ENCODE peak calls at places on chromosomes 13 and 19, in eight cellular contexts. W, K, V, I, D, Y, U and T are unnamed samples.

GRCh38 chr19:44050740-44051653 is 839 bp upstream of the ZNF223 start:
- DNase-seq in W (peak), K (no peak), V (no peak), I (no peak), D (peak), Y (peak), U (no peak), T (no peak)

GRCh38 chr13:26017932-26018690 is 33.7 kb downstream of the SHISA2 start:
- DNase-seq in W (no peak), K (no peak), V (no peak), I (no peak), D (peak), Y (no peak), U (no peak), T (no peak)

GRCh38 chr13:23867027-23867491 is 22.1 kb downstream of the MIPEP start:
- DNase-seq in W (no peak), K (no peak), V (no peak), I (no peak), D (peak), Y (no peak), U (no peak), T (no peak)

GRCh38 chr19:38729653-38730469 is 14.4 kb downstream of the CAPN12 start:
- DNase-seq in W (no peak), K (peak), V (no peak), I (peak), D (peak), Y (peak), U (peak), T (peak)

GRCh38 chr13:98905199-98905598 is 72.7 kb downstream of the DOCK9 start:
- DNase-seq in W (no peak), K (no peak), V (no peak), I (no peak), D (no peak), Y (no peak), U (no peak), T (no peak)

GRCh38 chr19:13764101-13764807 is at the start of gene MRI1:
- DNase-seq in W (peak), K (peak), V (no peak), I (peak), D (peak), Y (peak), U (peak), T (peak)

GRCh38 chr19:4870025-4870700 is 2.7 kb upstream of the PLIN3 start:
- DNase-seq in W (peak), K (peak), V (no peak), I (peak), D (peak), Y (peak), U (peak), T (no peak)

GRCh38 chr19:3096267-3096901 is 2.2 kb downstream of the GNA11 start:
- DNase-seq in W (no peak), K (no peak), V (no peak), I (no peak), D (no peak), Y (no peak), U (no peak), T (no peak)

GRCh38 chr13:114019367-114019766 is 45.5 kb upstream of the C13orf46 start:
- DNase-seq in W (no peak), K (no peak), V (no peak), I (peak), D (peak), Y (peak), U (peak), T (peak)

GRCh38 chr13:44578064-44578394 is 1.9 kb upstream of the TSC22D1 start:
- DNase-seq in W (no peak), K (no peak), V (no peak), I (no peak), D (no peak), Y (peak), U (no peak), T (no peak)

GRCh38 chr19:22427587-22428298 is 5.6 kb upstream of the ZNF98 start:
- DNase-seq in W (no peak), K (no peak), V (no peak), I (no peak), D (no peak), Y (no peak), U (no peak), T (no peak)

GRCh38 chr13:32446778-32447465 is 19.0 kb upstream of the N4BP2L1 start:
- DNase-seq in W (no peak), K (no peak), V (no peak), I (no peak), D (peak), Y (no peak), U (no peak), T (no peak)

GRCh38 chr19:15110418-15110815 is 3.2 kb downstream of the SYDE1 start:
- DNase-seq in W (no peak), K (no peak), V (no peak), I (no peak), D (no peak), Y (no peak), U (no peak), T (no peak)

GRCh38 chr19:55554749-55555152 is 9.4 kb upstream of the SBK3 start:
- DNase-seq in W (no peak), K (no peak), V (no peak), I (no peak), D (peak), Y (no peak), U (no peak), T (no peak)

DNA sequence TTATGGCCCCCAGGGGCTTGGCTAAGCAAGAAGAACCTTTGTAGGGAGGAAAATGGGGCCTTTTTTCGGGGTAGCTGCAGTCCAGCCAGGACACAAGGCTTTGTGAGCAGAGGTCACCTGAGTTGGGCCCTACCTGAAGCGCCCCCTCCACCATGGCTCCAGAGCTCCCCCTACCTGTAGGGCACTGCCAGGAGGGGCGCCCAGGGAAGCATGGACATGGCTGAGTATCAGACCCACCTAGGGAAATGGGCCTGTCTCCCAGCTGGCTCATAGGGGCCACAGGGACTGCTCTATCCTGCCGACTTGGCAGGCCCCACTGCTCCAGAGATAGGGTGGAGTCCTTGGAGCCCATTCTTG is 9.0 kb upstream of the CEBPA start:
- DNase-seq in W (no peak), K (no peak), V (no peak), I (no peak), D (no peak), Y (no peak), U (no peak), T (no peak)
- TF ChIP-seq CTCF in W (no peak), K (no peak), V (no peak), I (peak), D (peak), Y (peak), U (peak), T (no peak)

GRCh38 chr13:73548444-73548843 is 489.6 kb downstream of the KLF5 start:
- DNase-seq in W (no peak), K (no peak), V (no peak), I (no peak), D (no peak), Y (no peak), U (no peak), T (no peak)
- TF ChIP-seq CTCF in W (no peak), K (no peak), V (no peak), I (no peak), D (no peak), Y (no peak), U (no peak), T (no peak)

GRCh38 chr13:100349594-100349993 is 239.0 kb downstream of the GGACT start:
- DNase-seq in W (no peak), K (no peak), V (no peak), I (no peak), D (no peak), Y (no peak), U (no peak), T (no peak)
- TF ChIP-seq CTCF in W (no peak), K (no peak), V (no peak), I (no peak), D (no peak), Y (no peak), U (no peak), T (no peak)

GRCh38 chr13:66543780-66544179 is 686.4 kb downstream of the PCDH9 start:
- DNase-seq in W (no peak), K (no peak), V (no peak), I (no peak), D (no peak), Y (peak), U (no peak), T (no peak)
- TF ChIP-seq CTCF in W (no peak), K (no peak), V (no peak), I (peak), D (peak), Y (peak), U (no peak), T (no peak)

GRCh38 chr19:58170860-58171259 is 12.0 kb upstream of the ZNF274 start:
- DNase-seq in W (no peak), K (no peak), V (no peak), I (no peak), D (no peak), Y (no peak), U (no peak), T (no peak)

GRCh38 chr19:58166268-58166667 is 15.7 kb upstream of the ZNF329 start:
- DNase-seq in W (no peak), K (no peak), V (no peak), I (no peak), D (no peak), Y (no peak), U (no peak), T (no peak)

DNA sequence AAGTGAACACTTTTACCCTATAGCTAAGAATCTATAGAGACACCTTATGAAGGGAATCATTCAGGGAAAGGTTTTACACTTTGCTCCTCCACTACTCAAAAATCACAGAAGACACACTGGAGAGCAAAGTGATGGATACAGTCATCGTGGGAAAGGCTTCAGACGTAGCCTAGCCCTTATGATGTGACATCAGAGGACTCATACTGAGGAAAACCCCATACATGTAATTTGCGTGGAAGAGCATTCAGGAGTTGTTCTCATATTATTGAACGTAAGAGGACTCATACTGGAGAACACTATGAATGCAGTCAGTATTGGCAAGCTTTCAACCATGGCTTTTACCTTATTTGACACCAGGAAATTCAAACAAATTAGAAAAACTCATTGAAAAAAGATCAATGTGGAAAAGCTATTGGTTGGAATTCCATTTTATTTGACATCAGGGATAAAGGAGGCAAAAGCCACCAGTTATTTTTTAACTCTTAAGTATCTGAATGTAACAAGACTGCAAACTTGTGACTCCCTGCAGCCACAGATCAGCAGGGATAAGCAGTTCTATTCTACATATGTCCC is 16.1 kb upstream of the ZNF274 start:
- DNase-seq in W (no peak), K (no peak), V (no peak), I (no peak), D (no peak), Y (no peak), U (no peak), T (no peak)
- TF ChIP-seq CTCF in W (no peak), K (no peak), V (no peak), I (no peak), D (no peak), Y (no peak), U (no peak), T (no peak)

DNA sequence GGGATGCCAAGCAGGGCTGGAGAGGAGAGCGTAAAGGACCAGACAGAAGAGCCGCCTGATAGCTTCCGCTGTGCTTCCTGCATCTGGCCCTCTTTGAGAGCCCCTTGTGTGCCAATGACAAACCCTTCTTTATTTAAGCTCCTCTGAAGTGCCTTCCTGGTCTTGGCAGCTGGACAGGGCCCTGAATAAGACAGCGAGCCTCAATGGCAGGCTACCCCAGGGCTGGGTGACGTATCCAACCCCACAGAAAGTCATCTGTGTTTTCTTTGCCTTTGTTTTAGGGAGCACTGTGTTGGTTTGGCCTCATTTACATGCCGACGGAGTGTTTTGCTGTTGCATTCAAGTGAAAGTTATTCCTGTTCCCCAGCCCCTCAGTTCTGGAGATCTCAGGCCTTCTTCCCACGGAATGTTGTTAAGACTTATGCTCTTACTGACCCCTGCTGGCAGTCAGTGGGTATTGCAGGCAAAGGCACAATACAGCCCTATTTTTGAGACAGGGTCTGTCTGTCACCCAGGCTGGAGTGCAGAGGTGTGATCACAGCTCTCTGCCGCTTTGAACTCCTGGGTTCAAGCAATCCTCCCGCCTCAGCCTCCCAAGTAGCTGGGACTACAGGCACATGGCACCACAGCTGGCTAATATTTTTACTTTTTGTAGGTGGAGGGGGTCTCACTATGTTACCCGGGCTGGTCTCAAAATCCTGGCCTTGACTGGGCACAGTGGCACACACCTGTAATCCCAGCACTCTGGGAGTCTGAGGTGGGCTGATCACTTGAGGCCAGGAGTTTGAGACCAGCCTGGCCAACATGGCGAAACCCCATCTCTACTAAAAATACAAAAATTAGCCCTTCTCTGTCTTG is 16.8 kb downstream of the CCL25 start:
- DNase-seq in W (no peak), K (no peak), V (no peak), I (no peak), D (peak), Y (peak), U (no peak), T (no peak)
- TF ChIP-seq CTCF in W (peak), K (no peak), V (peak), I (peak), D (peak), Y (peak), U (peak), T (peak)

GRCh38 chr13:66689628-66690027 is 540.5 kb downstream of the PCDH9 start:
- DNase-seq in W (no peak), K (no peak), V (no peak), I (peak), D (peak), Y (peak), U (no peak), T (no peak)

GRCh38 chr13:66691149-66691548 is 539.0 kb downstream of the PCDH9 start:
- DNase-seq in W (no peak), K (no peak), V (no peak), I (no peak), D (no peak), Y (no peak), U (no peak), T (no peak)

GRCh38 chr13:66693656-66694055 is 536.5 kb downstream of the PCDH9 start:
- DNase-seq in W (no peak), K (no peak), V (no peak), I (no peak), D (no peak), Y (no peak), U (no peak), T (no peak)

DNA sequence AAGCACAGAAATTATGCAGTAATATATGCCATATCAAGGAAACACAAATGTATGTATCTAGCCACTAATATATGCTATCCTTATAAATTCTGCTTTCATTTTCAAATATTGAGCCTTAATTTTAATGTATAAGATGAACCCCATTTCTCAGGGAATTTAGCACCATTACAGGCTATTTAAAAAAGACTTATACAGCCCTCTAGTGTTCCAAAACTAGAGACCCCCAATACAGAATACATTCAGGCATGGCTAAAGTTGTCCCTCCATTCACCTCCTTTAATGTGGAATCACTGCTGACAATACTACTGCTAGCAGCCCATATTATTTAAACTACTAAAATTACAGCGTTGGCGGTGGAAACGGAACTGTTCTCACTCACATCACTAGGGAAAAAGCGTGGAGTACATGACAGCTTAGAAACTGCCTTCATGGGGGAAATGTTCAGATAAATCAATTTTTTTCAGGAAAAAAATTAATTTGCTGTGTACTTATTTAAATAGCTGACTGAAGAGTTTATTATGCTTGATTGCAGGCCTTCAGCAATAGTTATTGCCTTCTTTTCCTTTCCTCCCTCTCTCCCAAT is 541.0 kb downstream of the PCDH9 start:
- DNase-seq in W (no peak), K (no peak), V (no peak), I (no peak), D (no peak), Y (peak), U (no peak), T (no peak)
- TF ChIP-seq CTCF in W (no peak), K (no peak), V (peak), I (peak), D (no peak), Y (peak), U (peak), T (no peak)

GRCh38 chr13:94966380-94966779 is 254.0 kb upstream of the SOX21 start:
- DNase-seq in W (no peak), K (no peak), V (no peak), I (no peak), D (peak), Y (no peak), U (no peak), T (no peak)

GRCh38 chr13:94972262-94972661 is 259.9 kb upstream of the SOX21 start:
- DNase-seq in W (no peak), K (no peak), V (no peak), I (no peak), D (no peak), Y (no peak), U (no peak), T (no peak)

GRCh38 chr13:94967183-94968039 is 255.1 kb upstream of the SOX21 start:
- DNase-seq in W (no peak), K (peak), V (no peak), I (peak), D (peak), Y (peak), U (peak), T (peak)

GRCh38 chr13:94968757-94969086 is 256.4 kb upstream of the SOX21 start:
- DNase-seq in W (no peak), K (no peak), V (no peak), I (no peak), D (no peak), Y (no peak), U (no peak), T (no peak)

DNA sequence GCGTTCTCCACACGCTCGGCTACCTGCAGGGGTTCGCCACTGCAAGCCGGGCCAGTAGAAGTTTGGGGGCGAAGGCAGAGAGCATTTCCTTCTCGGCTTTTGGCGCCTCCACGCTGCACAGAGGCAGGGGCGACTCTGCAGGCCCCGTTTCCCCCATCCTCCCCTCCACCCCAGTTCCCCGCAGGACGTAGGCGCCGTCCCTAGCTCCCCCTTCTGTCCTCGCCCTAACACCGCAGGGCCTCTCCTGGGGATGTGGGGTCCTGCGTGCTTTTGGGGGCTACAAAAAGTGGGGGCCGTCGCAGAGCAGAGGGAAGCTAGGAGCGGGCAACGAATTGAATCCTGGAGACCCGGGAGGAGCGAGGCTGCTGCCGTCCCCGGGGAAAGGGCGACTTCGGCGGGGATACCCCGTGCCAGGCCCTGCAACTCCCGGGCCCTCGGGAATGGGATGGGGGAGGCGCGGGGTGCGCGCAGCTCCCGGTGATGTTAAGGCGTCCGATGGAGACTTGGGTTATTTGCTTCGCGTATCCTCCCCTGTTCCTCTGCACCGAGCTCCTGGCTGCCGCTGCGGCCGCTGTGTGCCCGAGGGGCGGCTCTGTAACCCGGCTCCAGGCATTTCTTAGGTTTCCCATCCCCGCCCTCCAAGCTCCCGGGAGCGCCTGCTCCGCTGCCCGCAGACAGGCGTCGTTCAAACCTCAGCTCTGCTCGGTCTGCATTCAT is 255.9 kb upstream of the SOX21 start:
- DNase-seq in W (no peak), K (peak), V (no peak), I (peak), D (peak), Y (peak), U (no peak), T (peak)
- TF ChIP-seq CTCF in W (no peak), K (no peak), V (no peak), I (no peak), D (peak), Y (peak), U (no peak), T (no peak)

GRCh38 chr13:45784755-45785675 is 66.5 kb downstream of the SIAH3 start:
- DNase-seq in W (no peak), K (no peak), V (no peak), I (no peak), D (no peak), Y (no peak), U (no peak), T (no peak)
- TF ChIP-seq CTCF in W (no peak), K (no peak), V (no peak), I (no peak), D (no peak), Y (no peak), U (no peak), T (no peak)